ENCODE peak calls at places on chromosomes 5 and 9, in four cellular contexts. X is body of pancreas, R is heart right ventricle, Z is tibial nerve. H is an unnamed sample.
A peak's percentile ranks its signal among the peaks of the same experiment; 100 is the strongest.

GRCh38 chr5:154850255-154851062 is at the start of gene FAXDC2:
- DNase-seq in X (peak; percentile 72), R (peak; percentile 87), Z (peak; percentile 85), H (peak; percentile 86)

GRCh38 chr5:178351221-178351825 is 118.7 kb upstream of the PHYKPL start:
- DNase-seq in X (no peak), R (no peak), Z (no peak), H (no peak)

GRCh38 chr9:23258569-23258968 is 567.5 kb downstream of the ELAVL2 start:
- DNase-seq in X (no peak), R (no peak), Z (no peak), H (peak; percentile 28)

GRCh38 chr9:84669008-84669292 is 579 bp upstream of the NTRK2 start:
- DNase-seq in X (no peak), R (no peak), Z (no peak), H (no peak)

GRCh38 chr9:122115176-122116035 is 22.3 kb upstream of the TTLL11 start:
- DNase-seq in X (no peak), R (no peak), Z (no peak), H (no peak)

GRCh38 chr9:128249914-128250838 is 25.6 kb downstream of the GOLGA2 start:
- DNase-seq in X (peak; percentile 96), R (peak; percentile 69), Z (peak; percentile 84), H (peak; percentile 75)

GRCh38 chr5:172939561-172939960 is 19.7 kb upstream of the RPL26L1 start:
- DNase-seq in X (peak; percentile 20), R (no peak), Z (no peak), H (no peak)

GRCh38 chr5:10635257-10635860 is 71.5 kb downstream of the ANKRD33B start:
- DNase-seq in X (peak; percentile 27), R (no peak), Z (no peak), H (peak; percentile 74)

GRCh38 chr5:155539958-155540595 is 526.5 kb downstream of the KIF4B start:
- DNase-seq in X (no peak), R (no peak), Z (no peak), H (no peak)

GRCh38 chr5:36552626-36553393 is 53.6 kb upstream of the SLC1A3 start:
- DNase-seq in X (no peak), R (peak; percentile 53), Z (no peak), H (no peak)

GRCh38 chr9:7315116-7315515 is 484.5 kb downstream of the DMAC1 start:
- DNase-seq in X (no peak), R (no peak), Z (no peak), H (peak; percentile 10)

GRCh38 chr5:112183103-112183634 is 235.9 kb downstream of the EPB41L4A start:
- DNase-seq in X (peak; percentile 40), R (no peak), Z (no peak), H (no peak)

GRCh38 chr5:143495823-143496275 is 92.4 kb upstream of the NR3C1 start:
- DNase-seq in X (peak; percentile 18), R (peak; percentile 38), Z (no peak), H (peak; percentile 95)

GRCh38 chr5:68365894-68366293 is 150.3 kb downstream of the PIK3R1 start:
- DNase-seq in X (no peak), R (no peak), Z (no peak), H (no peak)

GRCh38 chr9:136364369-136364748 is 815 bp upstream of the DNLZ start:
- DNase-seq in X (no peak), R (no peak), Z (no peak), H (no peak)

GRCh38 chr5:179825655-179826182 is 5.0 kb downstream of the SQSTM1 start:
- DNase-seq in X (no peak), R (peak; percentile 2), Z (no peak), H (no peak)

GRCh38 chr5:179824745-179825112 is 4.0 kb downstream of the SQSTM1 start:
- DNase-seq in X (no peak), R (no peak), Z (no peak), H (no peak)

GRCh38 chr5:179828756-179829421 is 8.2 kb downstream of the SQSTM1 start:
- DNase-seq in X (no peak), R (no peak), Z (no peak), H (no peak)

GRCh38 chr5:179829732-179830435 is 9.2 kb downstream of the SQSTM1 start:
- DNase-seq in X (no peak), R (no peak), Z (no peak), H (no peak)

DNA sequence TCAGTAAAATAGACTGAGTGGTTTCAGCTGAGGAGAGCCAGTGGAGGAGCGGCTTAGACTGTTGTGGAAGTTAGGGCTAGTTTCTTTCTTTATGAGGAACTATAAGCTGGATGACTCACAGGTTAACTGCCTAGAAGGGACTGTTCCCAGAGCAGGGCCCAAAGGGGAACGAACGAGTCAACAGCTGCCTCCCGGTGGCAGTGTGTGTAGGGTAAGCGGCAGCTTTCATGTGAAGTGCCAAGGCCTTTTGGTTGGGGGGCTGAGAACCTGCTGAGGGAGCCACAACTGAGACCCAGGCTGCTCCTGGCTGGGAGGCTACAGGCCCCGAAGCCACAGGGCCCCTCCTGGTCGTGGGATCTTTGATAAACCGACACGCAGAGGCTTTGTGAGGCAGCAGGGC is 7.0 kb downstream of the SQSTM1 start:
- DNase-seq in X (peak; percentile 57), R (no peak), Z (no peak), H (peak; percentile 80)
- TF ChIP-seq CTCF in X (no peak), R (no peak), Z (no peak), H (peak; percentile 6)

GRCh38 chr5:141411575-141411974 is 1.2 kb upstream of the PCDHGA10 start:
- DNase-seq in X (no peak), R (no peak), Z (no peak), H (no peak)

GRCh38 chr5:141412853-141413539 is at the start of gene PCDHGA10:
- DNase-seq in X (peak; percentile 40), R (no peak), Z (peak; percentile 38), H (peak; percentile 80)

GRCh38 chr5:141409598-141410306 is 1.9 kb downstream of the PCDHGB6 start:
- DNase-seq in X (no peak), R (no peak), Z (no peak), H (no peak)

GRCh38 chr5:141419074-141419880 is 1.6 kb upstream of the PCDHGA11 start:
- DNase-seq in X (no peak), R (no peak), Z (no peak), H (no peak)

GRCh38 chr5:141413540-141414069 is 818 bp downstream of the PCDHGA10 start:
- DNase-seq in X (no peak), R (no peak), Z (no peak), H (no peak)
- H3K4me3 ChIP-seq in X (no peak overlapping the region), R (peak overlapping the region; percentile 23), Z (no peak overlapping the region), H (peak overlapping the region; percentile 58)

DNA sequence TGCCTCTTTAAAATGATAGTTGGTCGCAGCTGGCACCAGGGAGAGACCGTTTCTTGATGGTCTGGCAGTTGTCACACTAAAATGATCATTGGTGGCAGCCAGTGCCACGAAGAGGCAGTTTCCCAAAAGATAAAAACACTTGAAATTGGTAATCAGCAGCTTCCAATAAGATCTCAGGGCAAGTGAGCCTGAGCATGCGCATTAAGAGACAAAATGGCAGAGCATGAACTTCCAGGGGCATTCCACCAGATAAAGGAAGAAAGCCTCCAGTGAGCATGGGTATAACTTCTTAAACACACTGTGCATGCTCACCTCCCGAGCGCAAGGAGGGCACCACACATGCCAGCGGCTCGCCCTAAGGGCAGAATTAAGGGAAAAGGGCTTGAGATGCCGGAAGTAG is 1594.2 kb upstream of the CDH9 start:
- DNase-seq in X (no peak), R (no peak), Z (no peak), H (no peak)
- TF ChIP-seq CTCF in X (no peak), R (no peak), Z (no peak), H (no peak)

GRCh38 chr5:38553001-38553521 is 3.4 kb downstream of the LIFR start:
- DNase-seq in X (no peak), R (no peak), Z (no peak), H (no peak)

GRCh38 chr5:38547257-38547656 is 9.2 kb downstream of the LIFR start:
- DNase-seq in X (no peak), R (no peak), Z (no peak), H (peak; percentile 58)

GRCh38 chr5:38548064-38548759 is 8.2 kb downstream of the LIFR start:
- DNase-seq in X (no peak), R (no peak), Z (no peak), H (no peak)

GRCh38 chr5:38554860-38555259 is 1.6 kb downstream of the LIFR start:
- DNase-seq in X (no peak), R (no peak), Z (no peak), H (no peak)

DNA sequence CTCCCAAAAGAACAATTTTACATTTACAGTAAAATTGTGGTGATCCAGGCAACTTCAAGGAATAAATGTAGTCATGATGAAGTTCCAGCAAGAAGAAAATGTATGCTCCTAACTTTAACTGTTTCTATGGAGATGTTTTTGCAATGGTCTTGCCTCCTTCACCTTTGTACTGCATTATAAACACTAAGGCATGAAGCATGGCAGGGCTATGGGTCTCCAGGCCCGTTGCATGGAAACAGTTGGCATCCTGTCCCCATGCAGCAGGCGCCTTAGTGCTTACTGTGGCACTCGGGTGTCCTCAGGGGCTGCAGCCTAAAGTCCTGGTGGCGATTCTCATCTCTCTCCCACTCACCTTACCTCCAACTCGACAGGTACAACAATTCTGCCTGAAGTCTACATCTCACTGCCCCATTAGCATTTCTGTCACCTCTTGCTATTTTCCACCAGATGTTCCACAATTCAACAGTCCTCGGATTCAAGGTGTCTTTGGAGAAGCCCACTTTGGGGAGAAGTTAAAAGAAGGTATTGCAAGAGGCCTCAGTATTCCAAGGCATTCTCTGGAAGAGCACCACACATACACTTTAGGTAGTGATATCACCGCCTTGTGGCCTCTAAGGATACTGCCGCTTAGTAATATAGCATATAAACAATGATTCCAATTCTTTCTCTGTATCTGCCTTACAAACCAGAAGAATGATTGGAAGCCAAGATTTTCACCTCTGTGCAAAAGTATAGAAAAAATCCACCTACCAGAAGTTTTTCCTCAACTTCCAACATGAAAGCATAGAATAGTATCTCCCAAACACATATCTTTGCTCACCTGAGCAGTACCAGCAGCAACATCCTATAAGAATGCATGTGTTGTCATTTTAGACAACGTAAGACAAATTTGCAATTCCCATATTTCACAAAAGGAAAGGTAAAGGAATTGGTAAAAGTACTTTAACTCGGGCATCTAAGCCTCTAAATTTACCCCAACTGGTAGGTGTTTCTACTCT is 5.1 kb downstream of the LIFR start:
- DNase-seq in X (peak; percentile 63), R (no peak), Z (no peak), H (peak; percentile 78)
- H3K4me3 ChIP-seq in X (no peak overlapping the region), R (no peak overlapping the region), Z (no peak overlapping the region), H (no peak overlapping the region)

GRCh38 chr9:126860077-126860756 is at the start of gene ZBTB34:
- DNase-seq in X (peak; percentile 54), R (peak; percentile 49), Z (peak; percentile 31), H (peak; percentile 30)
- TF ChIP-seq CTCF in X (peak; percentile 94), R (peak; percentile 100), Z (peak; percentile 100), H (peak; percentile 63)

DNA sequence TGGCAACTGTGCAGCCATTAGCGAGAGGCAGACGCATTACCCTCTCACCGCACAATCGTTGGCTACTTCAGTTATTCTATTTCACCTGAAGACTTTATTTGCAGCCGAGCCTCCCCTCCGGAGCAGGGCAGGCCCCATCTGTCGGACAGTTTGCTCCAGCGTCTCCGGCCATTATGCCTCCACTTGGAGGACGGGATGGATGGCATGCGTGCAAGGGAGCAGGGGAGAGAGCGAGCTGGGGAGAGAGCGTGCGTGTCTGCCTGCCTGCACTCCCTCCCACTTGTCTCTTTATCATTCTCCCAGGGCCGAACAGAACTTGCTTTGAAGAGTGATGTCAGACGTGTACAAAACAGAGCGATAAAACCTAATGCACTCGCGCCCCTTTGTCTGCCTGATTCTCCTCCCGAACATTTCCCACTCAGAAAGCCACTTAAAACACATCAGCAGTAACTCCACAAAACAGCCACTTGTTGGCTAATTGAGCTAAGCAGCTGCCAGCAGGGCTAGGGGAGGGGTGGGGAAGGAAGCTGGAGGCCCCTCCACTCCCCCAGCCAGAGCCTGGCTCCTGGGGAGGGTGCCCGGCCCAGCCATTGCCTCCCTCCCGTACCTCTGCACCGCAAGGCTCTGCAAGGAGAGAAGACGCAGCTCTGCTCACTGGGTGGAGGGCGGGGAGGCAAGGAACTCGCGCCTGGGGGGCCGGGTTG is 43.4 kb upstream of the FUBP3 start:
- DNase-seq in X (no peak), R (no peak), Z (no peak), H (peak; percentile 22)
- H3K4me3 ChIP-seq in X (no peak overlapping the region), R (peak overlapping the region; percentile 11), Z (no peak overlapping the region), H (no peak overlapping the region)